ENCODE peak calls at places on chromosomes 12 and 14, in seven cellular contexts. One of them, this sample, is unnamed.

GRCh38 chr12:71725011-71725410 is 29.7 kb upstream of the RAB21 start:
- DNase-seq in epithelial cell of esophagus: no peak
- DNase-seq in natural killer cell: no peak
- DNase-seq in adrenal gland: no peak
- DNase-seq in pancreas: no peak
- DNase-seq in LNCaP clone FGC: no peak
- DNase-seq in prostate gland: no peak
- DNase-seq in this sample: no peak

GRCh38 chr14:90674043-90674670 is 142.1 kb downstream of the TTC7B start:
- DNase-seq in epithelial cell of esophagus: no peak
- DNase-seq in natural killer cell: no peak
- DNase-seq in adrenal gland: no peak
- DNase-seq in pancreas: no peak
- DNase-seq in LNCaP clone FGC: no peak
- DNase-seq in prostate gland: no peak
- DNase-seq in this sample: no peak

GRCh38 chr12:107027304-107028053 is 40.5 kb upstream of the MTERF2 start:
- DNase-seq in epithelial cell of esophagus: peak; percentile 94
- DNase-seq in natural killer cell: no peak
- DNase-seq in adrenal gland: peak; percentile 21
- DNase-seq in pancreas: peak; percentile 47
- DNase-seq in LNCaP clone FGC: peak; percentile 99
- DNase-seq in prostate gland: peak; percentile 49
- DNase-seq in this sample: no peak

GRCh38 chr12:104604070-104604994 is 147.6 kb downstream of the CHST11 start:
- DNase-seq in epithelial cell of esophagus: peak; percentile 96
- DNase-seq in natural killer cell: peak; percentile 28
- DNase-seq in adrenal gland: peak; percentile 92
- DNase-seq in pancreas: peak; percentile 36
- DNase-seq in LNCaP clone FGC: no peak
- DNase-seq in prostate gland: peak; percentile 20
- DNase-seq in this sample: no peak

GRCh38 chr12:52945389-52946232 is 3.3 kb upstream of the KRT18 start:
- DNase-seq in epithelial cell of esophagus: peak; percentile 54
- DNase-seq in natural killer cell: no peak
- DNase-seq in adrenal gland: peak; percentile 63
- DNase-seq in pancreas: peak; percentile 65
- DNase-seq in LNCaP clone FGC: no peak
- DNase-seq in prostate gland: no peak
- DNase-seq in this sample: no peak

GRCh38 chr12:50017047-50017446 is 8.2 kb downstream of the RACGAP1 start:
- DNase-seq in epithelial cell of esophagus: peak; percentile 60
- DNase-seq in natural killer cell: no peak
- DNase-seq in adrenal gland: peak; percentile 74
- DNase-seq in pancreas: peak; percentile 28
- DNase-seq in LNCaP clone FGC: peak; percentile 8
- DNase-seq in prostate gland: no peak
- DNase-seq in this sample: no peak

GRCh38 chr12:89373772-89374572 is 21.7 kb upstream of the DUSP6 start:
- DNase-seq in epithelial cell of esophagus: peak; percentile 82
- DNase-seq in natural killer cell: no peak
- DNase-seq in adrenal gland: peak; percentile 43
- DNase-seq in pancreas: no peak
- DNase-seq in LNCaP clone FGC: no peak
- DNase-seq in prostate gland: peak; percentile 23
- DNase-seq in this sample: no peak

GRCh38 chr14:23113346-23114119 is 5.5 kb downstream of the CEBPE start:
- DNase-seq in epithelial cell of esophagus: no peak
- DNase-seq in natural killer cell: no peak
- DNase-seq in adrenal gland: no peak
- DNase-seq in pancreas: no peak
- DNase-seq in LNCaP clone FGC: no peak
- DNase-seq in prostate gland: no peak
- DNase-seq in this sample: no peak

GRCh38 chr14:68569970-68570409 is 222.9 kb downstream of the ZFP36L1 start:
- DNase-seq in epithelial cell of esophagus: no peak
- DNase-seq in natural killer cell: no peak
- DNase-seq in adrenal gland: no peak
- DNase-seq in pancreas: peak; percentile 84
- DNase-seq in LNCaP clone FGC: peak; percentile 75
- DNase-seq in prostate gland: peak; percentile 73
- DNase-seq in this sample: no peak

GRCh38 chr12:121828826-121829225 is 25.0 kb downstream of the SETD1B start:
- DNase-seq in epithelial cell of esophagus: no peak
- DNase-seq in natural killer cell: no peak
- DNase-seq in adrenal gland: no peak
- DNase-seq in pancreas: no peak
- DNase-seq in LNCaP clone FGC: no peak
- DNase-seq in prostate gland: no peak
- DNase-seq in this sample: no peak

DNA sequence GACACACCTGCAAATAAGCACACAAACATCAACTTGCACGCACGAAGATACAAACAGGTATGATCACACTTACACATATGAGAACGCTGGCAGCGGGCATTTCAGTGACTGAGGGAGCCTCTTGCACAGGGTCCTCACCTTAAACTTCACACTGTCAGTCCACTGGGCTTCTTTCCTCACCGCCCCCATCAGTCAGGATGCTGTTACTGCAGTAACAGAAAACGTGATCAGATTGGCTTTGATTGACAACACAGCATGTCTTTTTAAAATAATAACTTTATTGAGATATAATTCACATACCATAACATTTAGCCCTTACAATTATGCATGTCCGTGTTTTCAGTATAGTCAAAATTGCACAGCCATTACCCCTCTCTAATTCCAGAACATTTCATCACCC is 8.2 kb downstream of the CCDC197 start:
- DNase-seq in epithelial cell of esophagus: peak; percentile 22
- DNase-seq in natural killer cell: no peak
- DNase-seq in adrenal gland: no peak
- DNase-seq in pancreas: no peak
- DNase-seq in LNCaP clone FGC: no peak
- DNase-seq in prostate gland: no peak
- DNase-seq in this sample: no peak
- TF ChIP-seq CTCF in epithelial cell of esophagus: peak; percentile 49
- TF ChIP-seq CTCF in natural killer cell: peak; percentile 31
- TF ChIP-seq CTCF in adrenal gland: no peak
- TF ChIP-seq CTCF in pancreas: no peak
- TF ChIP-seq CTCF in LNCaP clone FGC: peak; percentile 32
- TF ChIP-seq CTCF in prostate gland: no peak
- TF ChIP-seq CTCF in this sample: peak; percentile 48

GRCh38 chr12:39375206-39375808 is 67.6 kb downstream of the KIF21A start:
- DNase-seq in epithelial cell of esophagus: no peak
- DNase-seq in natural killer cell: no peak
- DNase-seq in adrenal gland: no peak
- DNase-seq in pancreas: no peak
- DNase-seq in LNCaP clone FGC: no peak
- DNase-seq in prostate gland: no peak
- DNase-seq in this sample: no peak
- TF ChIP-seq CTCF in epithelial cell of esophagus: no peak
- TF ChIP-seq CTCF in natural killer cell: no peak
- TF ChIP-seq CTCF in adrenal gland: no peak
- TF ChIP-seq CTCF in pancreas: no peak
- TF ChIP-seq CTCF in LNCaP clone FGC: peak; percentile 17
- TF ChIP-seq CTCF in prostate gland: no peak
- TF ChIP-seq CTCF in this sample: no peak

DNA sequence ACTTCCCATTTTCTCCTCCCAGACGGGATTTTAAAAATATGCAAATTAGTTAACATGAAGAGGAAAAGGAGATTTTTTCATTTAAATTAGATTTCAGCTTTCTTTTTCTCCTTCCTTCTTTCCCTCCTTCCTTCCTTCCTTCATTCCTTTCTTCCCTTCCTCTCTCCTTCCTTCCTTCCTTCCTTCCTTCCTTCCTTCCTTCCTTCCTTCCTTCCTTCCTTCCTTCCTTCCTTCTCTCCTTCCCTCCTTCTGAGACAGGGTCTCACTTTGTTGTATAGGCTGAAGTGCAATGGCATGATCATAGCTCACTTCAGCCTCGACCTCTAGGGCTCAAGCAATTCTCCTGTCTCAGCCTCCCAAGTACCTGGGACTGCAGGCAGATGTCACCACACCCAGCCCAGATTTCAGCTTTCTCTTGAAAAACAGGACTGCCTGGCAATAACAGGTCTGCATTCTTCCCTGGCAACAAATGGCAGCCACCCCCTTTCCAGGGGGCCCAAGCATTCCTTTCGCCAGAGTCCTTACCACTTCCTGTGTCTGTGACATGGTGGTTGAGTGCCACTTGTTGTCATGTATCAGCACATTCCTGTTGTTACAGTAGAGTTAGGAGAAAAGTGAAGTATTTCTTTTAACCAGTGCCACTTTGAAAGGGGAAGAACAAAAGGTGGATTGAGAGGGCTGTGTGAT is 119.1 kb downstream of the PTPN11 start:
- DNase-seq in epithelial cell of esophagus: peak; percentile 13
- DNase-seq in natural killer cell: no peak
- DNase-seq in adrenal gland: no peak
- DNase-seq in pancreas: no peak
- DNase-seq in LNCaP clone FGC: no peak
- DNase-seq in prostate gland: no peak
- DNase-seq in this sample: peak; percentile 44
- TF ChIP-seq CTCF in epithelial cell of esophagus: no peak
- TF ChIP-seq CTCF in natural killer cell: no peak
- TF ChIP-seq CTCF in adrenal gland: no peak
- TF ChIP-seq CTCF in pancreas: no peak
- TF ChIP-seq CTCF in LNCaP clone FGC: no peak
- TF ChIP-seq CTCF in prostate gland: no peak
- TF ChIP-seq CTCF in this sample: peak; percentile 21

GRCh38 chr12:92538970-92539749 is 163.6 kb upstream of the PLEKHG7 start:
- DNase-seq in epithelial cell of esophagus: peak; percentile 88
- DNase-seq in natural killer cell: no peak
- DNase-seq in adrenal gland: no peak
- DNase-seq in pancreas: peak; percentile 73
- DNase-seq in LNCaP clone FGC: no peak
- DNase-seq in prostate gland: no peak
- DNase-seq in this sample: peak; percentile 81
- TF ChIP-seq CTCF in epithelial cell of esophagus: no peak
- TF ChIP-seq CTCF in natural killer cell: no peak
- TF ChIP-seq CTCF in adrenal gland: no peak
- TF ChIP-seq CTCF in pancreas: no peak
- TF ChIP-seq CTCF in LNCaP clone FGC: no peak
- TF ChIP-seq CTCF in prostate gland: no peak
- TF ChIP-seq CTCF in this sample: no peak

DNA sequence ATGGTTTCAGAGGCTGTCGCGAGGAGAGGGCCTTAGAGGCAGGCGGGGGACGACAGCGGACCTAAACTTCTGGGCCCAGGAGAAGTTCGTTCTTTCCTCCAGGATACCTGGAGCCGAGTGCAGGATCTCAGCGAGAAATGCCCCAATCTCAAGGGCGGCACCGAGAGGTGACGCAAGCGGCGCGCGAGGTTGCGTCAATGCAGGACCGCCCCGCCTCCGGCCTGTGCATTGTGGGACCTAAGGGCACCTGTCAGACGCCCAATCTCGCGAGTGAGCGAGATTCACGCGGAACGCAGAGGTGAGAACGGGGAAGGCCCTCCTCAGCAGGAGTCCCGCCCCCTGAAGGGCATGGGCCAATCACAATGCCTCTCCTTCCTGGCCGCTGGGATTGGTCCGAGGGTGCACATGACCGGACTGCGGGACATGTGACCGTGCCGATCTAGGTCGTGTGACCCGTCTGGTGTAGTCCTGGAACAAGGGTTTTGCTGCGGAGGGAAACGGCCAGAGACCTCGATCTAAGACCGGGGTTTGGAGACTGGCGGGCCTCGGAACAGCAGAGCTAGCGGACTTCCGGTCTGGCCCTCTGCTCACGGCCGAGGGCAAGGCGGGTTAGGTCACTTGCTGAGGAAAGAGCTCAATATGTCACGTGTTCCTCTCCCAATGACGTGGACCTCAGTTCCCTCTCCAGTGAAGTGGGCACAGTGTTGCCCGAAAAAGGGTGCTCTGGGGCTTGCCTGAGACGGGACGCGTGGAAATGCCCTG is 16.3 kb upstream of the DYNC1H1 start:
- DNase-seq in epithelial cell of esophagus: peak; percentile 100
- DNase-seq in natural killer cell: peak; percentile 99
- DNase-seq in adrenal gland: peak; percentile 100
- DNase-seq in pancreas: peak; percentile 100
- DNase-seq in LNCaP clone FGC: peak; percentile 100
- DNase-seq in prostate gland: peak; percentile 100
- DNase-seq in this sample: peak; percentile 100
- TF ChIP-seq CTCF in epithelial cell of esophagus: no peak
- TF ChIP-seq CTCF in natural killer cell: no peak
- TF ChIP-seq CTCF in adrenal gland: peak; percentile 6
- TF ChIP-seq CTCF in pancreas: no peak
- TF ChIP-seq CTCF in LNCaP clone FGC: no peak
- TF ChIP-seq CTCF in prostate gland: peak; percentile 17
- TF ChIP-seq CTCF in this sample: no peak

GRCh38 chr14:100417466-100417865 is 94.3 kb downstream of the SLC25A47 start:
- DNase-seq in epithelial cell of esophagus: peak; percentile 91
- DNase-seq in natural killer cell: no peak
- DNase-seq in adrenal gland: peak; percentile 91
- DNase-seq in pancreas: peak; percentile 84
- DNase-seq in LNCaP clone FGC: no peak
- DNase-seq in prostate gland: no peak
- DNase-seq in this sample: no peak

GRCh38 chr14:100416921-100417451 is 93.8 kb downstream of the SLC25A47 start:
- DNase-seq in epithelial cell of esophagus: peak; percentile 70
- DNase-seq in natural killer cell: no peak
- DNase-seq in adrenal gland: no peak
- DNase-seq in pancreas: no peak
- DNase-seq in LNCaP clone FGC: no peak
- DNase-seq in prostate gland: no peak
- DNase-seq in this sample: no peak

GRCh38 chr14:100421756-100422470 is 98.8 kb downstream of the SLC25A47 start:
- DNase-seq in epithelial cell of esophagus: no peak
- DNase-seq in natural killer cell: no peak
- DNase-seq in adrenal gland: no peak
- DNase-seq in pancreas: no peak
- DNase-seq in LNCaP clone FGC: no peak
- DNase-seq in prostate gland: no peak
- DNase-seq in this sample: peak; percentile 37

GRCh38 chr14:100422556-100423420 is 99.6 kb downstream of the SLC25A47 start:
- DNase-seq in epithelial cell of esophagus: no peak
- DNase-seq in natural killer cell: no peak
- DNase-seq in adrenal gland: no peak
- DNase-seq in pancreas: no peak
- DNase-seq in LNCaP clone FGC: no peak
- DNase-seq in prostate gland: no peak
- DNase-seq in this sample: no peak

GRCh38 chr14:100419856-100420255 is 96.7 kb downstream of the SLC25A47 start:
- DNase-seq in epithelial cell of esophagus: no peak
- DNase-seq in natural killer cell: no peak
- DNase-seq in adrenal gland: no peak
- DNase-seq in pancreas: no peak
- DNase-seq in LNCaP clone FGC: no peak
- DNase-seq in prostate gland: no peak
- DNase-seq in this sample: no peak
- TF ChIP-seq CTCF in epithelial cell of esophagus: no peak
- TF ChIP-seq CTCF in natural killer cell: no peak
- TF ChIP-seq CTCF in adrenal gland: no peak
- TF ChIP-seq CTCF in pancreas: no peak
- TF ChIP-seq CTCF in LNCaP clone FGC: no peak
- TF ChIP-seq CTCF in prostate gland: no peak
- TF ChIP-seq CTCF in this sample: no peak

GRCh38 chr12:56257491-56258067 is 605 bp downstream of the ANKRD52 start:
- DNase-seq in epithelial cell of esophagus: peak; percentile 52
- DNase-seq in natural killer cell: no peak
- DNase-seq in adrenal gland: no peak
- DNase-seq in pancreas: no peak
- DNase-seq in LNCaP clone FGC: no peak
- DNase-seq in prostate gland: no peak
- DNase-seq in this sample: peak; percentile 39
- TF ChIP-seq CTCF in epithelial cell of esophagus: no peak
- TF ChIP-seq CTCF in natural killer cell: no peak
- TF ChIP-seq CTCF in adrenal gland: no peak
- TF ChIP-seq CTCF in pancreas: no peak
- TF ChIP-seq CTCF in LNCaP clone FGC: peak; percentile 12
- TF ChIP-seq CTCF in prostate gland: no peak
- TF ChIP-seq CTCF in this sample: no peak